ENCODE peak calls at places on chromosomes 5 and 9, in four cellular contexts. One of them, this sample, is unnamed.
A peak's percentile ranks its signal among the peaks of the same experiment; 100 is the strongest.

GRCh38 chr5:72214168-72214567 is 105.9 kb downstream of the MRPS27 start:
- ATAC-seq in activated naive CD4-positive, alpha-beta T cell treated with anti-CD3 and anti-CD28 coated beads, Interleukin-2, amount 50 U/mL, for 72 hours: no peak
- ATAC-seq in K562: no peak
- ATAC-seq in T-helper 17 cell: no peak
- ATAC-seq in this sample: no peak

GRCh38 chr5:1771149-1772065 is 28.2 kb downstream of the MRPL36 start:
- ATAC-seq in activated naive CD4-positive, alpha-beta T cell treated with anti-CD3 and anti-CD28 coated beads, Interleukin-2, amount 50 U/mL, for 72 hours: no peak
- ATAC-seq in K562: no peak
- ATAC-seq in T-helper 17 cell: no peak
- ATAC-seq in this sample: no peak

GRCh38 chr9:135787776-135788575 is 86.0 kb downstream of the KCNT1 start:
- ATAC-seq in activated naive CD4-positive, alpha-beta T cell treated with anti-CD3 and anti-CD28 coated beads, Interleukin-2, amount 50 U/mL, for 72 hours: no peak
- ATAC-seq in K562: peak; percentile 19
- ATAC-seq in T-helper 17 cell: no peak
- ATAC-seq in this sample: no peak

GRCh38 chr9:101465330-101465915 is 29.8 kb upstream of the ALDOB start:
- ATAC-seq in activated naive CD4-positive, alpha-beta T cell treated with anti-CD3 and anti-CD28 coated beads, Interleukin-2, amount 50 U/mL, for 72 hours: no peak
- ATAC-seq in K562: peak; percentile 95
- ATAC-seq in T-helper 17 cell: no peak
- ATAC-seq in this sample: no peak

GRCh38 chr5:169767938-169768337 is 130.9 kb downstream of the DOCK2 start:
- ATAC-seq in activated naive CD4-positive, alpha-beta T cell treated with anti-CD3 and anti-CD28 coated beads, Interleukin-2, amount 50 U/mL, for 72 hours: no peak
- ATAC-seq in K562: peak; percentile 35
- ATAC-seq in T-helper 17 cell: no peak
- ATAC-seq in this sample: no peak

GRCh38 chr5:150989695-150990094 is 30.7 kb upstream of the GPX3 start:
- ATAC-seq in activated naive CD4-positive, alpha-beta T cell treated with anti-CD3 and anti-CD28 coated beads, Interleukin-2, amount 50 U/mL, for 72 hours: peak; percentile 52
- ATAC-seq in K562: peak; percentile 91
- ATAC-seq in T-helper 17 cell: no peak
- ATAC-seq in this sample: no peak

GRCh38 chr5:148482196-148482595 is 98.4 kb downstream of the FBXO38 start:
- ATAC-seq in activated naive CD4-positive, alpha-beta T cell treated with anti-CD3 and anti-CD28 coated beads, Interleukin-2, amount 50 U/mL, for 72 hours: no peak
- ATAC-seq in K562: peak; percentile 63
- ATAC-seq in T-helper 17 cell: no peak
- ATAC-seq in this sample: no peak

GRCh38 chr9:86352440-86353106 is 1.6 kb downstream of the TUT7 start:
- ATAC-seq in activated naive CD4-positive, alpha-beta T cell treated with anti-CD3 and anti-CD28 coated beads, Interleukin-2, amount 50 U/mL, for 72 hours: peak; percentile 15
- ATAC-seq in K562: no peak
- ATAC-seq in T-helper 17 cell: no peak
- ATAC-seq in this sample: no peak

GRCh38 chr5:6704361-6704851 is 8.8 kb upstream of the TENT4A start:
- ATAC-seq in activated naive CD4-positive, alpha-beta T cell treated with anti-CD3 and anti-CD28 coated beads, Interleukin-2, amount 50 U/mL, for 72 hours: no peak
- ATAC-seq in K562: no peak
- ATAC-seq in T-helper 17 cell: no peak
- ATAC-seq in this sample: no peak

GRCh38 chr5:122788996-122789395 is 14.1 kb downstream of the SNX2 start:
- ATAC-seq in activated naive CD4-positive, alpha-beta T cell treated with anti-CD3 and anti-CD28 coated beads, Interleukin-2, amount 50 U/mL, for 72 hours: no peak
- ATAC-seq in K562: no peak
- ATAC-seq in T-helper 17 cell: no peak
- ATAC-seq in this sample: peak; percentile 57

GRCh38 chr5:150142800-150143724 is 12.6 kb downstream of the PDGFRB start:
- ATAC-seq in activated naive CD4-positive, alpha-beta T cell treated with anti-CD3 and anti-CD28 coated beads, Interleukin-2, amount 50 U/mL, for 72 hours: peak; percentile 24
- ATAC-seq in K562: peak; percentile 80
- ATAC-seq in T-helper 17 cell: no peak
- ATAC-seq in this sample: no peak

GRCh38 chr5:42487077-42487476 is 63.8 kb downstream of the GHR start:
- ATAC-seq in activated naive CD4-positive, alpha-beta T cell treated with anti-CD3 and anti-CD28 coated beads, Interleukin-2, amount 50 U/mL, for 72 hours: no peak
- ATAC-seq in K562: no peak
- ATAC-seq in T-helper 17 cell: no peak
- ATAC-seq in this sample: no peak

GRCh38 chr5:138595396-138595795 is 20.2 kb upstream of the HSPA9 start:
- ATAC-seq in activated naive CD4-positive, alpha-beta T cell treated with anti-CD3 and anti-CD28 coated beads, Interleukin-2, amount 50 U/mL, for 72 hours: no peak
- ATAC-seq in K562: peak; percentile 58
- ATAC-seq in T-helper 17 cell: no peak
- ATAC-seq in this sample: no peak

GRCh38 chr5:55063220-55063863 is 39.1 kb upstream of the GZMA start:
- ATAC-seq in activated naive CD4-positive, alpha-beta T cell treated with anti-CD3 and anti-CD28 coated beads, Interleukin-2, amount 50 U/mL, for 72 hours: no peak
- ATAC-seq in K562: no peak
- ATAC-seq in T-helper 17 cell: no peak
- ATAC-seq in this sample: no peak

GRCh38 chr9:89926691-89927220 is 321.9 kb downstream of the GADD45G start:
- ATAC-seq in activated naive CD4-positive, alpha-beta T cell treated with anti-CD3 and anti-CD28 coated beads, Interleukin-2, amount 50 U/mL, for 72 hours: no peak
- ATAC-seq in K562: no peak
- ATAC-seq in T-helper 17 cell: no peak
- ATAC-seq in this sample: no peak

GRCh38 chr9:14437336-14438231 is 123.6 kb upstream of the NFIB start:
- ATAC-seq in activated naive CD4-positive, alpha-beta T cell treated with anti-CD3 and anti-CD28 coated beads, Interleukin-2, amount 50 U/mL, for 72 hours: no peak
- ATAC-seq in K562: no peak
- ATAC-seq in T-helper 17 cell: no peak
- ATAC-seq in this sample: no peak

GRCh38 chr5:109898547-109899544 is 209.1 kb downstream of the MAN2A1 start:
- ATAC-seq in activated naive CD4-positive, alpha-beta T cell treated with anti-CD3 and anti-CD28 coated beads, Interleukin-2, amount 50 U/mL, for 72 hours: no peak
- ATAC-seq in K562: no peak
- ATAC-seq in T-helper 17 cell: no peak
- ATAC-seq in this sample: no peak

GRCh38 chr5:172854451-172854871 is 20.4 kb downstream of the ERGIC1 start:
- ATAC-seq in activated naive CD4-positive, alpha-beta T cell treated with anti-CD3 and anti-CD28 coated beads, Interleukin-2, amount 50 U/mL, for 72 hours: no peak
- ATAC-seq in K562: no peak
- ATAC-seq in T-helper 17 cell: peak; percentile 16
- ATAC-seq in this sample: no peak

GRCh38 chr9:110900917-110901316 is 137.4 kb downstream of the LPAR1 start:
- ATAC-seq in activated naive CD4-positive, alpha-beta T cell treated with anti-CD3 and anti-CD28 coated beads, Interleukin-2, amount 50 U/mL, for 72 hours: no peak
- ATAC-seq in K562: no peak
- ATAC-seq in T-helper 17 cell: no peak
- ATAC-seq in this sample: no peak

GRCh38 chr5:80760178-80760577 is 105.4 kb upstream of the DHFR start:
- ATAC-seq in activated naive CD4-positive, alpha-beta T cell treated with anti-CD3 and anti-CD28 coated beads, Interleukin-2, amount 50 U/mL, for 72 hours: peak; percentile 25
- ATAC-seq in K562: no peak
- ATAC-seq in T-helper 17 cell: peak; percentile 30
- ATAC-seq in this sample: no peak

GRCh38 chr9:224540-225520 is 10.2 kb downstream of the DOCK8 start:
- ATAC-seq in activated naive CD4-positive, alpha-beta T cell treated with anti-CD3 and anti-CD28 coated beads, Interleukin-2, amount 50 U/mL, for 72 hours: no peak
- ATAC-seq in K562: peak; percentile 66
- ATAC-seq in T-helper 17 cell: no peak
- ATAC-seq in this sample: peak; percentile 82

GRCh38 chr9:71680189-71680983 is 87.9 kb downstream of the CEMIP2 start:
- ATAC-seq in activated naive CD4-positive, alpha-beta T cell treated with anti-CD3 and anti-CD28 coated beads, Interleukin-2, amount 50 U/mL, for 72 hours: no peak
- ATAC-seq in K562: no peak
- ATAC-seq in T-helper 17 cell: no peak
- ATAC-seq in this sample: no peak

GRCh38 chr9:2583308-2584013 is 38.1 kb upstream of the VLDLR start:
- ATAC-seq in activated naive CD4-positive, alpha-beta T cell treated with anti-CD3 and anti-CD28 coated beads, Interleukin-2, amount 50 U/mL, for 72 hours: no peak
- ATAC-seq in K562: no peak
- ATAC-seq in T-helper 17 cell: no peak
- ATAC-seq in this sample: no peak

GRCh38 chr9:131837316-131837715 is 97.4 kb upstream of the RAPGEF1 start:
- ATAC-seq in activated naive CD4-positive, alpha-beta T cell treated with anti-CD3 and anti-CD28 coated beads, Interleukin-2, amount 50 U/mL, for 72 hours: no peak
- ATAC-seq in K562: peak; percentile 50
- ATAC-seq in T-helper 17 cell: no peak
- ATAC-seq in this sample: no peak

GRCh38 chr5:74810915-74811314 is 43.9 kb downstream of the NSA2 start:
- ATAC-seq in activated naive CD4-positive, alpha-beta T cell treated with anti-CD3 and anti-CD28 coated beads, Interleukin-2, amount 50 U/mL, for 72 hours: no peak
- ATAC-seq in K562: no peak
- ATAC-seq in T-helper 17 cell: no peak
- ATAC-seq in this sample: no peak

GRCh38 chr5:180330810-180331646 is 22.1 kb downstream of the GFPT2 start:
- ATAC-seq in activated naive CD4-positive, alpha-beta T cell treated with anti-CD3 and anti-CD28 coated beads, Interleukin-2, amount 50 U/mL, for 72 hours: no peak
- ATAC-seq in K562: no peak
- ATAC-seq in T-helper 17 cell: no peak
- ATAC-seq in this sample: no peak

GRCh38 chr5:141958773-141959172 is 771 bp upstream of the PCDH12 start:
- ATAC-seq in activated naive CD4-positive, alpha-beta T cell treated with anti-CD3 and anti-CD28 coated beads, Interleukin-2, amount 50 U/mL, for 72 hours: peak; percentile 77
- ATAC-seq in K562: no peak
- ATAC-seq in T-helper 17 cell: no peak
- ATAC-seq in this sample: no peak

GRCh38 chr5:61578858-61579503 is 246.9 kb downstream of the ZSWIM6 start:
- ATAC-seq in activated naive CD4-positive, alpha-beta T cell treated with anti-CD3 and anti-CD28 coated beads, Interleukin-2, amount 50 U/mL, for 72 hours: peak; percentile 83
- ATAC-seq in K562: no peak
- ATAC-seq in T-helper 17 cell: no peak
- ATAC-seq in this sample: peak; percentile 3

GRCh38 chr9:134381262-134381661 is 55.0 kb downstream of the RXRA start:
- ATAC-seq in activated naive CD4-positive, alpha-beta T cell treated with anti-CD3 and anti-CD28 coated beads, Interleukin-2, amount 50 U/mL, for 72 hours: no peak
- ATAC-seq in K562: no peak
- ATAC-seq in T-helper 17 cell: peak; percentile 5
- ATAC-seq in this sample: no peak

GRCh38 chr5:172412724-172413260 is 41.5 kb downstream of the SH3PXD2B start:
- ATAC-seq in activated naive CD4-positive, alpha-beta T cell treated with anti-CD3 and anti-CD28 coated beads, Interleukin-2, amount 50 U/mL, for 72 hours: peak; percentile 48
- ATAC-seq in K562: no peak
- ATAC-seq in T-helper 17 cell: no peak
- ATAC-seq in this sample: no peak

GRCh38 chr5:10645146-10645545 is 81.3 kb downstream of the ANKRD33B start:
- ATAC-seq in activated naive CD4-positive, alpha-beta T cell treated with anti-CD3 and anti-CD28 coated beads, Interleukin-2, amount 50 U/mL, for 72 hours: no peak
- ATAC-seq in K562: peak; percentile 41
- ATAC-seq in T-helper 17 cell: no peak
- ATAC-seq in this sample: no peak

This sample was measured in stimulated activated memory B cell treated with anti-CD40 and anti-IgM and Interleukin-4, amounts not matched to agents 10 μg/mL and 1 μg/mL and 100 μg/mL, for 72 hours.